ENCODE peak calls at places on chromosomes 13 and 19, in four cellular contexts. R is heart right ventricle, B is GM23248, W is pancreas. S is an unnamed sample.
A peak's percentile ranks its signal among the peaks of the same experiment; 100 is the strongest.

GRCh38 chr13:35818577-35819165 is 312.5 kb downstream of the DCLK1 start:
- DNase-seq in R (no peak), B (peak; percentile 74), W (no peak), S (no peak)

GRCh38 chr13:24127116-24127631 is 33.3 kb upstream of the SPATA13 start:
- DNase-seq in R (no peak), B (peak; percentile 43), W (no peak), S (no peak)

GRCh38 chr13:100089633-100090032 is 740 bp downstream of the PCCA start:
- DNase-seq in R (no peak), B (peak; percentile 56), W (no peak), S (no peak)

GRCh38 chr19:49205114-49205513 is 47.5 kb downstream of the TRPM4 start:
- DNase-seq in R (no peak), B (no peak), W (no peak), S (no peak)

GRCh38 chr19:30719189-30719990 is 347.2 kb downstream of the ZNF536 start:
- DNase-seq in R (peak; percentile 74), B (peak; percentile 54), W (peak; percentile 75), S (no peak)

GRCh38 chr19:3852614-3853254 is 16.1 kb downstream of the ZFR2 start:
- DNase-seq in R (peak; percentile 8), B (peak; percentile 58), W (no peak), S (no peak)

GRCh38 chr13:103282571-103283450 is 216.6 kb upstream of the SLC10A2 start:
- DNase-seq in R (no peak), B (peak; percentile 8), W (no peak), S (no peak)

GRCh38 chr19:39951686-39952085 is 17.3 kb upstream of the FCGBP start:
- DNase-seq in R (no peak), B (peak; percentile 68), W (no peak), S (no peak)

GRCh38 chr19:38095411-38096308 is 128.4 kb downstream of the DPF1 start:
- DNase-seq in R (peak; percentile 68), B (peak; percentile 81), W (peak; percentile 47), S (no peak)

GRCh38 chr19:33374406-33374703 is 846 bp downstream of the CEBPG start:
- DNase-seq in R (no peak), B (peak; percentile 65), W (no peak), S (no peak)

GRCh38 chr13:80251403-80251802 is 89.5 kb downstream of the SPRY2 start:
- DNase-seq in R (peak; percentile 11), B (peak; percentile 17), W (no peak), S (no peak)

GRCh38 chr13:29454931-29455481 is 140.5 kb downstream of the SLC7A1 start:
- DNase-seq in R (no peak), B (peak; percentile 41), W (no peak), S (no peak)

GRCh38 chr19:56110515-56111448 is 10.3 kb downstream of the ZNF787 start:
- DNase-seq in R (peak; percentile 64), B (no peak), W (peak; percentile 81), S (no peak)

GRCh38 chr13:39417131-39417530 is 185.9 kb downstream of the LHFPL6 start:
- DNase-seq in R (no peak), B (peak; percentile 22), W (no peak), S (no peak)

GRCh38 chr13:107576430-107576829 is 638.9 kb downstream of the LIG4 start:
- DNase-seq in R (no peak), B (peak; percentile 33), W (no peak), S (no peak)

GRCh38 chr13:104460553-104460952 is 1394.3 kb upstream of the SLC10A2 start:
- DNase-seq in R (no peak), B (no peak), W (no peak), S (no peak)

GRCh38 chr13:22880756-22881701 is 299.8 kb upstream of the SGCG start:
- DNase-seq in R (no peak), B (no peak), W (no peak), S (no peak)

GRCh38 chr13:49622174-49622946 is 5.9 kb upstream of the ARL11 start:
- DNase-seq in R (peak; percentile 61), B (no peak), W (no peak), S (no peak)

GRCh38 chr19:50703915-50704548 is 15.6 kb downstream of the SHANK1 start:
- DNase-seq in R (no peak), B (no peak), W (no peak), S (no peak)

GRCh38 chr13:50126378-50127016 is 111.3 kb downstream of the KCNRG start:
- DNase-seq in R (no peak), B (peak; percentile 60), W (no peak), S (no peak)

GRCh38 chr19:28843771-28844492 is 369.0 kb downstream of the UQCRFS1 start:
- DNase-seq in R (no peak), B (no peak), W (no peak), S (no peak)

GRCh38 chr19:1087813-1088418 is 7.3 kb downstream of the POLR2E start:
- DNase-seq in R (no peak), B (no peak), W (no peak), S (no peak)

GRCh38 chr13:104074326-104074725 is 1008.1 kb upstream of the SLC10A2 start:
- DNase-seq in R (no peak), B (no peak), W (no peak), S (no peak)

DNA sequence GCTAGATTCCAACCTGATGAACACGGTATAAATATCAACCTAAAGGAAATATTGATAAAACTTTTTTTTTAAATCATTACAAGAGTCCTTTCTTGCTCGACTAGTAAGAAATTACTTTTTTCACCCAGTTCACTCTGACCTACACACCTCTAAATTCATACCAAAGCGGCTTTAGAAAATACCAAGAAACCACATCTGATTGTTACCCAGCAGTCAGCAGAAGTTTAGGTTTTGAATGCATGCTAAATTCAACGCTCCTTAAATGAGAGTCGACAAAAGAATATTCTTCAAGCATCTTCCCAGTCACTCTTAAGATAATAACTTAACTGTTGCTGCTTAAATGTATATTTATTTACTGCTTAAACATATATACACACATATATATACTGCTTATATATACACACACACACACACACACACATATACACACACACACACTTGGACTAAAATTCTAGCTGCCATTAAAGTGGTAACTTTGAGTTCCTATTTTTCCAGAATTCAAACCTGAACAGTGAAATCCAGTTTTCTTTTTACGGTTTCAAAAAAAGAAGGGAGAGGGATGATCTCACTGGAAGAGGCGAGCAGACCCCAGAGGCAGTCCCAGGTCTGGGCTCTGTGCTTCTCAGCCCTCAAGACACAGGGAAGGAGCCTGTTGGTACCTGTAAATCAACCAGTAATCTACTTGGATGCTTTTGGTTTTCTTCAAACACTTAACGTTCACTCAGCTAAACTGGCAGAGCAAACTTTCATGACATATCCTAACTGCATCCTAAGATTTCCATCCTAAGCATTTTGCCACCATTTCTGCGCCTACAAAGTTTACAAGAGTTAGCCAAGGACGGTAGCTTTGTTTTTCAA is 1.7 kb downstream of the STK24 start:
- DNase-seq in R (no peak), B (peak; percentile 43), W (no peak), S (no peak)
- H3K27ac ChIP-seq in R (peak overlapping the region; percentile 96), B (peak overlapping the region; percentile 79), W (peak overlapping the region; percentile 94), S (peak overlapping the region; percentile 100)

GRCh38 chr19:12932392-12933286 is 872 bp downstream of the FARSA start:
- DNase-seq in R (no peak), B (no peak), W (no peak), S (no peak)
- H3K27ac ChIP-seq in R (no peak overlapping the region), B (peak overlapping the region; percentile 64), W (peak overlapping the region; percentile 59), S (peak overlapping the region; percentile 81)

DNA sequence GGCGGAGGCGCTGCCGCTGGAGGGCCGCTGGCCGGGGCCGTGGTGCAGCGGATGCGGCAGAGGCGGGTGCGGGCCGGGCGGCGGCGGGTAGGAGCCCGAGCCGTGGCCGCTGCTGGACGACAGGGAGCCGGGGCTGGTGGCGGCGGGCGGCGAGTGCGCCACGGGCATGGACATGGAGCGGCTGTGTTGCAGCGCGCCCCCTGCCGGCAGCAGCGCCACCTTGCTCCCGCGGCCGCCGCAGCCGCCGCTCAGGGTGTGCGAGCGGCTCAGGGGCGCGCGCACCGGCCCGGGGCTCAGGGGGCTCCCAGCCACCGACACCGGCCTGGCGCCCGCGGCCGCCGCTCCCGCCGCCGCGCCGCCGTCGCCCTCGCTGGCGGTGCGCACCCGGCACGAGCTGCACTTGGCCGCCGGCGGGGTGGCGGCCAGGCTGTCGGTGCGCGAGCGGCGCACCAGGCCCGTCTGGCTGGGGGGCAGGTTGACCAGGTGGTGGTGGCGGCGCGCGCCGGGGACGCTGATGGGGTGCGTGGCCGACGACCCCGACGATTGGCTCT is 1.7 kb downstream of the IRS2 start:
- DNase-seq in R (peak; percentile 70), B (peak; percentile 86), W (peak; percentile 59), S (no peak)
- H3K27ac ChIP-seq in R (peak overlapping the region; percentile 78), B (no peak overlapping the region), W (peak overlapping the region; percentile 60), S (peak overlapping the region; percentile 99)

GRCh38 chr19:5827342-5827890 is 12.1 kb downstream of the FUT6 start:
- DNase-seq in R (no peak), B (no peak), W (no peak), S (no peak)
- H3K27ac ChIP-seq in R (no peak overlapping the region), B (no peak overlapping the region), W (peak overlapping the region; percentile 38), S (peak overlapping the region; percentile 94)

DNA sequence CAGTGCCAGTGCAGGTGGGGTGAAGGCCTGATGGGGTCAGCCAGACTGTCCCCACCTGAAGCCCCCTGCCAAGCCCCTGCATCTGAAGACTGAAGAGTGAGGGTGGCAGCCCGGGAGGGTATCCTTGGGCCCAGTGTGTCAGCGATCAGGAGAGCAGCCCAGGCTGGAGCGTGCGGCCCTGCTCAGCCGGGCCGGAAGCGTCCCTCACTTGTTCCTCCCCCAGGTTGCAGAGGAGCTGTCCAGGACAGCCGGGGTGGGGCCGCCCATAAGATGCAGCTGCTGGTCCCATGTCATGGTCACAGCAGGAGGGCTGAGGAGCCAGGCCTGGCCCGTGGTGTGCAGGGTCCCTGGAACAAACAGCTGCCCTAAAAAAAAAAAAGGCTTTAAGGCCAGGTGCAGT is 55.4 kb downstream of the KDM4B start:
- DNase-seq in R (no peak), B (no peak), W (no peak), S (no peak)
- H3K27ac ChIP-seq in R (no peak overlapping the region), B (no peak overlapping the region), W (no peak overlapping the region), S (no peak overlapping the region)

S was measured in esophagus squamous epithelium.